ENCODE peak calls at places on chromosomes 5 and 9, in four cellular contexts. U is activated CD8-positive, alpha-beta memory T cell treated with anti-CD3 and anti-CD28 coated beads, Interleukin-2, amount 50 U/mL, for 48 hours; X is fibroblast of lung; K is CD4-positive, alpha-beta memory T cell. Z is an unnamed sample.

GRCh38 chr5:33415811-33416354 is 24.9 kb upstream of the TARS1 start:
- DNase-seq in U (no peak), X (no peak), K (no peak), Z (no peak)

GRCh38 chr5:122942164-122942914 is 94.2 kb downstream of the PPIC start:
- DNase-seq in U (no peak), X (peak; percentile 72), K (no peak), Z (no peak)

GRCh38 chr5:134083517-134083916 is 31.0 kb upstream of the TCF7 start:
- DNase-seq in U (peak; percentile 51), X (peak; percentile 81), K (no peak), Z (peak; percentile 34)

GRCh38 chr5:113232246-113232645 is 202.5 kb downstream of the TSSK1B start:
- DNase-seq in U (no peak), X (peak; percentile 70), K (no peak), Z (peak; percentile 38)

GRCh38 chr9:134243778-134244467 is 79.6 kb upstream of the RNU6ATAC start:
- DNase-seq in U (no peak), X (peak; percentile 12), K (peak; percentile 22), Z (no peak)

GRCh38 chr5:89878140-89878570 is 531.4 kb downstream of the CETN3 start:
- DNase-seq in U (no peak), X (peak; percentile 99), K (no peak), Z (peak; percentile 77)

GRCh38 chr5:112333236-112333850 is 85.7 kb downstream of the EPB41L4A start:
- DNase-seq in U (no peak), X (no peak), K (no peak), Z (no peak)

GRCh38 chr5:10663531-10664183 is 97.4 kb downstream of the DAP start:
- DNase-seq in U (no peak), X (peak; percentile 63), K (no peak), Z (peak; percentile 61)

GRCh38 chr9:129011761-129012281 is 16.3 kb downstream of the SH3GLB2 start:
- DNase-seq in U (no peak), X (no peak), K (no peak), Z (no peak)

GRCh38 chr5:173472164-173472563 is 143.9 kb upstream of the STC2 start:
- DNase-seq in U (no peak), X (peak; percentile 98), K (no peak), Z (peak; percentile 97)

GRCh38 chr5:173733065-173733824 is 116.8 kb upstream of the BOD1 start:
- DNase-seq in U (no peak), X (no peak), K (no peak), Z (no peak)

GRCh38 chr5:180802325-180803180 is at the start of gene MGAT1:
- DNase-seq in U (peak; percentile 92), X (peak; percentile 73), K (peak; percentile 60), Z (peak; percentile 92)

Z was measured in fibroblast of gingiva.